ENCODE peak calls at places on chromosomes 1 and 21, in four cellular contexts. One of them, this sample, is unnamed.

GRCh38 chr1:66576645-66577044 is 42.7 kb downstream of the SGIP1 start:
- DNase-seq in breast epithelium: no peak
- DNase-seq in mesothelial cell of epicardium: no peak
- DNase-seq in cardiac fibroblast: peak; percentile 30
- DNase-seq in this sample: no peak

GRCh38 chr1:57474097-57474750 is 50.4 kb upstream of the DAB1 start:
- DNase-seq in breast epithelium: no peak
- DNase-seq in mesothelial cell of epicardium: no peak
- DNase-seq in cardiac fibroblast: peak; percentile 23
- DNase-seq in this sample: no peak

GRCh38 chr21:35616090-35616489 is 444.2 kb downstream of the SETD4 start:
- DNase-seq in cardiac fibroblast: peak; percentile 83
- DNase-seq in breast epithelium: no peak
- DNase-seq in mesothelial cell of epicardium: no peak
- DNase-seq in this sample: no peak

GRCh38 chr1:59990470-59990869 is 63.9 kb upstream of the CYP2J2 start:
- DNase-seq in cardiac fibroblast: no peak
- DNase-seq in mesothelial cell of epicardium: no peak
- DNase-seq in breast epithelium: no peak
- DNase-seq in this sample: no peak

GRCh38 chr1:20682571-20683236 is 21.5 kb upstream of the DDOST start:
- DNase-seq in breast epithelium: no peak
- DNase-seq in mesothelial cell of epicardium: no peak
- DNase-seq in cardiac fibroblast: no peak
- DNase-seq in this sample: no peak

GRCh38 chr1:2255420-2256369 is 27.6 kb downstream of the SKI start:
- DNase-seq in cardiac fibroblast: peak; percentile 73
- DNase-seq in mesothelial cell of epicardium: no peak
- DNase-seq in breast epithelium: no peak
- DNase-seq in this sample: peak; percentile 79

GRCh38 chr1:63323866-63324778 is 1.8 kb downstream of the FOXD3 start:
- DNase-seq in breast epithelium: no peak
- DNase-seq in mesothelial cell of epicardium: peak; percentile 50
- DNase-seq in cardiac fibroblast: no peak
- DNase-seq in this sample: no peak

GRCh38 chr21:45549670-45550463 is 7.6 kb upstream of the SLC19A1 start:
- DNase-seq in breast epithelium: no peak
- DNase-seq in cardiac fibroblast: no peak
- DNase-seq in mesothelial cell of epicardium: no peak
- DNase-seq in this sample: no peak

GRCh38 chr1:33220701-33221384 is 35.4 kb upstream of the ZNF362 start:
- DNase-seq in breast epithelium: no peak
- DNase-seq in mesothelial cell of epicardium: no peak
- DNase-seq in cardiac fibroblast: peak; percentile 48
- DNase-seq in this sample: no peak

GRCh38 chr1:221217029-221217428 is 337.8 kb downstream of the HLX start:
- DNase-seq in breast epithelium: no peak
- DNase-seq in cardiac fibroblast: peak; percentile 7
- DNase-seq in mesothelial cell of epicardium: no peak
- DNase-seq in this sample: no peak

GRCh38 chr1:101300916-101301315 is 64.1 kb downstream of the S1PR1 start:
- DNase-seq in breast epithelium: no peak
- DNase-seq in cardiac fibroblast: peak; percentile 23
- DNase-seq in mesothelial cell of epicardium: no peak
- DNase-seq in this sample: no peak

GRCh38 chr21:42398414-42399030 is 2.7 kb upstream of the TMPRSS3 start:
- DNase-seq in cardiac fibroblast: no peak
- DNase-seq in breast epithelium: no peak
- DNase-seq in mesothelial cell of epicardium: no peak
- DNase-seq in this sample: no peak

GRCh38 chr1:23759277-23759676 is 16.0 kb downstream of the ELOA start:
- DNase-seq in cardiac fibroblast: peak; percentile 34
- DNase-seq in mesothelial cell of epicardium: no peak
- DNase-seq in breast epithelium: no peak
- DNase-seq in this sample: no peak

GRCh38 chr1:102191723-102192122 is 195.0 kb upstream of the OLFM3 start:
- DNase-seq in mesothelial cell of epicardium: no peak
- DNase-seq in breast epithelium: no peak
- DNase-seq in cardiac fibroblast: peak; percentile 3
- DNase-seq in this sample: no peak

GRCh38 chr1:153404768-153405167 is 11.6 kb upstream of the S100A7A start:
- DNase-seq in breast epithelium: no peak
- DNase-seq in mesothelial cell of epicardium: no peak
- DNase-seq in cardiac fibroblast: no peak
- DNase-seq in this sample: peak; percentile 24

GRCh38 chr1:197441990-197442389 is 173.9 kb downstream of the CRB1 start:
- DNase-seq in mesothelial cell of epicardium: no peak
- DNase-seq in cardiac fibroblast: peak; percentile 99
- DNase-seq in breast epithelium: no peak
- DNase-seq in this sample: no peak

GRCh38 chr21:45262616-45263015 is 25.1 kb downstream of the POFUT2 start:
- DNase-seq in mesothelial cell of epicardium: no peak
- DNase-seq in breast epithelium: peak; percentile 16
- DNase-seq in cardiac fibroblast: no peak
- DNase-seq in this sample: no peak

GRCh38 chr1:92503926-92504750 is 17.4 kb upstream of the GFI1 start:
- DNase-seq in breast epithelium: no peak
- DNase-seq in mesothelial cell of epicardium: no peak
- DNase-seq in cardiac fibroblast: no peak
- DNase-seq in this sample: no peak

GRCh38 chr21:43193651-43194302 is 25.0 kb downstream of the CRYAA start:
- DNase-seq in mesothelial cell of epicardium: peak; percentile 64
- DNase-seq in breast epithelium: peak; percentile 64
- DNase-seq in cardiac fibroblast: peak; percentile 85
- DNase-seq in this sample: no peak

GRCh38 chr1:17978016-17978415 is 129.6 kb upstream of the IGSF21 start:
- DNase-seq in mesothelial cell of epicardium: no peak
- DNase-seq in cardiac fibroblast: no peak
- DNase-seq in breast epithelium: no peak
- DNase-seq in this sample: no peak

GRCh38 chr1:78672428-78672827 is 22.8 kb downstream of the IFI44 start:
- DNase-seq in cardiac fibroblast: no peak
- DNase-seq in breast epithelium: no peak
- DNase-seq in mesothelial cell of epicardium: no peak
- DNase-seq in this sample: no peak

GRCh38 chr1:200182701-200183100 is 155.2 kb downstream of the NR5A2 start:
- DNase-seq in mesothelial cell of epicardium: no peak
- DNase-seq in cardiac fibroblast: no peak
- DNase-seq in breast epithelium: no peak
- DNase-seq in this sample: no peak

GRCh38 chr1:106037526-106037925 is 1018.9 kb upstream of the PRMT6 start:
- DNase-seq in breast epithelium: no peak
- DNase-seq in mesothelial cell of epicardium: no peak
- DNase-seq in cardiac fibroblast: no peak
- DNase-seq in this sample: no peak

GRCh38 chr1:143661418-143662120 is 310.2 kb downstream of the FAM72C start:
- DNase-seq in mesothelial cell of epicardium: no peak
- DNase-seq in breast epithelium: no peak
- DNase-seq in cardiac fibroblast: no peak
- DNase-seq in this sample: no peak

GRCh38 chr1:53285969-53286760 is 41.7 kb downstream of the LRP8 start:
- DNase-seq in cardiac fibroblast: no peak
- DNase-seq in breast epithelium: no peak
- DNase-seq in mesothelial cell of epicardium: no peak
- DNase-seq in this sample: no peak

GRCh38 chr1:220370041-220370700 is 97.9 kb upstream of the RAB3GAP2 start:
- DNase-seq in breast epithelium: no peak
- DNase-seq in mesothelial cell of epicardium: no peak
- DNase-seq in cardiac fibroblast: peak; percentile 22
- DNase-seq in this sample: no peak

GRCh38 chr1:34590211-34590623 is 164.6 kb upstream of the GJB5 start:
- DNase-seq in mesothelial cell of epicardium: peak; percentile 68
- DNase-seq in breast epithelium: no peak
- DNase-seq in cardiac fibroblast: no peak
- DNase-seq in this sample: no peak

DNA sequence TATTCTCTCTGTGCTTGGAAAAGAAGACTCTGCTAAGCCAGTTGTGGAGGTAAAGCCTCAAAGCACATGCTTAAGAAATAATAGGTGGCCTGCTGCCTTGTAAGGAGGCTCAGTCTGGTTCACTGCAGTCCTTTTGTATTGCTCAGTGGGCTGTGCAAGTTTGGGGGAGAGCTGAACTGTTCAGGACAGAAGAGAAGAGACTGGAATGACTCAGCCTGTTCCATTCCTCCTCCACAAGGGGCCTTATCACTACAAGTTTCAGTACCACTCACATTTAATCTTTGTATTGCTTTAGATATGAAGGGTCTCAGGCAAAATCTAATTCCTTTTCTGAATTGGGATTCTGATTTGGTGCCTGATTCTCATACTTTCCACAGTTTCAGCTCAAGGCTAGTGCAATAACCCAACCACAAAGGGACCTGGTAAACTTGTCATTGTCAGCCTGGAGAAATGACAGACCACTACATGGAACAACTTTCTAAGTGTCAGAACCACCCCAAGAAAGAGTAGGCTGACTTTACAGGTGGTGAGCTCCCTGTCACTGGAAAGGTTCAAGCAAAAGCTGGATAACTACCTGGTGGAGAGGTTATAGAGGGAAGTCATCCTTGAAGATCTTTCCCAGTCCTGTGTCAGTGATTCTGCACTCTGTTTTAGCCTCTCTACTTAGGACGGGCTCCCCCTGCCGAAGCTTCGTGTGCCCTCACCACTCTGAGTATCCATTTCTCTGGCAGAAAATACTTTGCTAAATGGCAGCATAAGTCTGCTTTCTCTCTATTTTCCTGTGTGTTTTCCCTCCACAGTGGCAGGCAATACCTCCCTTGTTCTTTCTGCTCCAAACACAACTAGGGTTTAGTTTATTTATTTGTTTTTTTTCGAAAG is 162.9 kb upstream of the GJB5 start:
- DNase-seq in mesothelial cell of epicardium: no peak
- DNase-seq in cardiac fibroblast: no peak
- DNase-seq in breast epithelium: no peak
- DNase-seq in this sample: no peak
- TF ChIP-seq CTCF in mesothelial cell of epicardium: no peak
- TF ChIP-seq CTCF in cardiac fibroblast: no peak
- TF ChIP-seq CTCF in breast epithelium: no peak
- TF ChIP-seq CTCF in this sample: no peak

DNA sequence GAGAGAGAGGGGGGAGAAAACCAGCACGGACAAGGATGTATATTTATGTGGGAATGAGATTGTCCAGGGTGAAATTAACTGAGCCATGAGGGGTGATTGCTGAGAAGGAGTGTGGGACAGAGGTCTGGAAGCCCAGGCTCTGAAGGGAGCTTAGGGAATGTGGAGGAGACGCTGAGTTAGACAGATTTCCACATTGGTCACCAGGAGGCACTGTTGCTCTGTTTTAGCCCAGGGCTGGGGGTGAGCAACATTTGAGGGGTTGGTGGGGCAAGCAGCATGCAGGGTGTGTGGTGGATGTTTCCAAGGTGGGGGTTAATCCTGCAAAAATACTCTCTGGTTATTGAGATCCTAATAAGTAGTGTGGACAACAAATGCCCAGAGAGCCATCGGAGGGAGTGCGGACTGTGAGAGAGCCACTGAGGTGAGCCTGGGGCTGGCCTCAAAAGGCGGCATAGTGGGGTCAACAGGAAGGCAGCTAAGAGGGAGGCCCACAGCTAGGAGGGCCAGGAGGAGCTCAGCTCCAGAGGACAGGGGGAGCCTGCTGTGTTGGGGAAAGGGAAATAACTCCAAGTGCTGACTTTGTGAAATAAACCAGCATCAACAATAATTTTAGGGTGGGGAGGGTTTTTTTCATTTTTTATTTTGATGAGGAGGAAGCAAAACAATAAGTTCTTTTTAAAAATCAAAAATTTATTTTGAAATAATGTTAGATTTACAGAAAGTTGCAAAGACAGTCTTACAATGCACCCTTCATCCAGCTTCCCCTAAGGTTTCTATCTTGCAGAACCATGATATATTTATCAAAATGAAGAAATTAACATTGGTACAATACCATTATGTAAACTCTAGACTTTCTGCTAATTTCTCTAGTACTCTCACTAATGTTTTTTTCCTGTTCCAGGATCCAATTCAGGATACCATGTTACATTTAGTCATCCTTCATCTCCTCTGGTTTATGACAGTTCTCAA is 82.8 kb upstream of the CD34 start:
- DNase-seq in cardiac fibroblast: peak; percentile 22
- DNase-seq in breast epithelium: no peak
- DNase-seq in mesothelial cell of epicardium: no peak
- DNase-seq in this sample: no peak
- TF ChIP-seq CTCF in cardiac fibroblast: peak; percentile 49
- TF ChIP-seq CTCF in breast epithelium: no peak
- TF ChIP-seq CTCF in mesothelial cell of epicardium: no peak
- TF ChIP-seq CTCF in this sample: no peak

DNA sequence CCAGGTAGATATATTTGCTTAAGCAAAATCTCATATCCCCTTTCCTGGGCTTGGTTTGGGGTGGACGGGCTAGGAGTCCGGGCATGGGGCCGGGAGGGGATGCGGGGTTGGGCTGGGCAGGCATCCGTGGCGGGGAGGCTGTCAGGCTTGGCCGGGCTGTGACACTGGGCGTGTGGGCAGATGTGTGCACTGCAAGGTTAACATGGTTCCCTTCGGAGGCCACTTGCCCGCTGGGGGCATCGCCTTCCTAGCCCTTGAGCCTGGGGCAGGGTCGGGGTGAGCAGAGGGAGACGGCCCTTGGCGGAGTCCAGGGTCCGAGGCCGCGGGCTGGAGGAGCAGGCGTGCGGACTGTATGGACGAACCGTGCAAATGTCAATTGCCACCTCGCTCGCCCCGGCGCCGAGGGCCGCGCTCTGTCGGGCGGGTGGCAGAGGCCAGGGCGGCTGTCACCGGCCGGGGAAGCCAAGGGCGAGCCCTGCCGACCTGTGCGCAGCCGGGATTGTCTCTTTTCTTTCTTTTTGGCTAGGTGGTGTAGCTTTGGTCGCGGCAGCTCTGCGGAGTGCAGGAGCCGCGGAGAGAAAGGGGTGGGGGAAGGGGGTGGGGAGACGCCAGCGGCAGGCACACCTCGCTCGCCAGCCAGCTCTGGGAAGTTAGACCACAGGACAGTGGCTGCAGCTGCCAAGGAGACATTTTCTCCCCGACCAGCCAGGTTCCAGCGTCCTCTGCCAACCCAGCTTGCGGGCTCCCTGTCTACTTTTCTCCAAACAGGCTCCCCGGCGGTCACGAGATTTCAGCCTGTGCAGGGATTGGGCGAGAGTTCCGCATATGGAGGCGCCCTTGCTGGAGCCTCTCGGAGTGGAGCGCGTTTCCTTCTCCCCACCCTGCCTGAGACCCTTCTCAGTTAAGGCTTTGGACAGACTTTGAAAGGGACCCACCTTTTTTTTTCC is 1.3 kb downstream of the RCOR3 start:
- DNase-seq in mesothelial cell of epicardium: peak; percentile 79
- DNase-seq in cardiac fibroblast: peak; percentile 80
- DNase-seq in breast epithelium: peak; percentile 85
- DNase-seq in this sample: peak; percentile 45
- TF ChIP-seq CTCF in mesothelial cell of epicardium: no peak
- TF ChIP-seq CTCF in cardiac fibroblast: no peak
- TF ChIP-seq CTCF in breast epithelium: no peak
- TF ChIP-seq CTCF in this sample: no peak

DNA sequence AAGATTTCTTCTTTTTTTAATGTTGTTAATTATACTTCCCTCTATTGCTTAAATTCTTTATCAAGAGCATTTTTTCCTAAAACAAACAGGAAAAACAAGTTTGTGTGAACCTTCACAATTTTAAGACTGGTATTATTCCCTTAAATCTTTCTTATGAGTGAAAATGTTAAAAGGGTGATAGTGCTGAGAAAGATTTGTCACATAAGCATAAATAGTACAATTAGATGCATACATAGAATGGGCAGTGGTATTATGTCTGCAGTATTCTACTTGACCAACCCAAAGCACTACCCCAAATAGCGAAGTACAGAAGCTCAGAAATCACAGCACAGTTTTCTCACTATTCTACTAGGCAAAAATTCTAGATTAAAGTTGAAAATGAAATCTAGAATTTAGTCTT is 18.0 kb downstream of the GOLPH3L start:
- DNase-seq in breast epithelium: no peak
- DNase-seq in cardiac fibroblast: no peak
- DNase-seq in mesothelial cell of epicardium: no peak
- DNase-seq in this sample: no peak
- TF ChIP-seq CTCF in breast epithelium: no peak
- TF ChIP-seq CTCF in cardiac fibroblast: no peak
- TF ChIP-seq CTCF in mesothelial cell of epicardium: no peak
- TF ChIP-seq CTCF in this sample: no peak

This sample was measured in natural killer cell.